ENCODE peak calls at places on chromosomes 5 and 9, in nine cellular contexts. C is fibroblast of pulmonary artery, V is fibroblast of gingiva, K is anterior cingulate cortex, A is ELF-1, P is H7, X is HT1080, B is fibroblast of lung, R is NCI-H1092 treated with DMSO at 0.1 percent for 48 hours. E is an unnamed sample.

GRCh38 chr5:113574417-113574816 is 60.9 kb downstream of the YTHDC2 start:
- DNase-seq in C (peak), V (peak), K (no peak), A (no peak), P (no peak), X (peak), B (peak), R (no peak), E (peak)

GRCh38 chr5:101473483-101473882 is 570.4 kb upstream of the ST8SIA4 start:
- DNase-seq in C (peak), V (no peak), K (no peak), A (no peak), P (no peak), X (peak), B (peak), R (no peak), E (no peak)

GRCh38 chr5:73495772-73496346 is 2.4 kb upstream of the BTF3 start:
- DNase-seq in C (no peak), V (no peak), K (no peak), A (no peak), P (no peak), X (no peak), B (no peak), R (no peak), E (no peak)

GRCh38 chr5:32543291-32543690 is 42.1 kb upstream of the SUB1 start:
- DNase-seq in C (peak), V (no peak), K (no peak), A (no peak), P (no peak), X (peak), B (no peak), R (no peak), E (no peak)

GRCh38 chr5:102312586-102312985 is 16.5 kb upstream of the SLCO4C1 start:
- DNase-seq in C (no peak), V (no peak), K (no peak), A (no peak), P (no peak), X (peak), B (no peak), R (no peak), E (no peak)

GRCh38 chr9:134895849-134896833 is 15.5 kb downstream of the FCN2 start:
- DNase-seq in C (peak), V (peak), K (no peak), A (no peak), P (no peak), X (peak), B (peak), R (peak), E (peak)

GRCh38 chr5:135826221-135826525 is 8.3 kb upstream of the SLC25A48 start:
- DNase-seq in C (no peak), V (no peak), K (no peak), A (no peak), P (no peak), X (no peak), B (no peak), R (no peak), E (no peak)

GRCh38 chr9:72856985-72857631 is 95.7 kb downstream of the ALDH1A1 start:
- DNase-seq in C (peak), V (peak), K (no peak), A (peak), P (peak), X (peak), B (peak), R (peak), E (peak)

GRCh38 chr9:130042406-130042930 is 521 bp downstream of the FNBP1 start:
- DNase-seq in C (no peak), V (no peak), K (no peak), A (no peak), P (peak), X (no peak), B (no peak), R (no peak), E (no peak)

GRCh38 chr5:109779036-109779735 is 89.5 kb downstream of the MAN2A1 start:
- DNase-seq in C (peak), V (no peak), K (no peak), A (no peak), P (no peak), X (no peak), B (peak), R (no peak), E (no peak)

GRCh38 chr9:124562328-124562727 is 55.1 kb upstream of the NR5A1 start:
- DNase-seq in C (no peak), V (no peak), K (no peak), A (no peak), P (no peak), X (no peak), B (no peak), R (no peak), E (no peak)

GRCh38 chr5:157473383-157474370 is 13.7 kb downstream of the NIPAL4 start:
- DNase-seq in C (peak), V (no peak), K (no peak), A (no peak), P (no peak), X (peak), B (no peak), R (no peak), E (no peak)

GRCh38 chr5:95872333-95873268 is 50.1 kb upstream of the GLRX start:
- DNase-seq in C (no peak), V (peak), K (no peak), A (no peak), P (no peak), X (no peak), B (no peak), R (no peak), E (no peak)

E was measured in fibroblast of the conjunctiva.